ENCODE peak calls at places on chromosomes 11 and 22, in five cellular contexts. E, T, C, M and Y are unnamed samples.

GRCh38 chr22:19051381-19051780 is 70.8 kb downstream of the DGCR2 start:
- DNase-seq in C (no peak), M (no peak), E (no peak), T (no peak), Y (no peak)

GRCh38 chr11:93935826-93936225 is 85.3 kb upstream of the HEPHL1 start:
- DNase-seq in E (no peak), T (no peak), M (no peak), C (no peak), Y (no peak)

GRCh38 chr11:1222491-1223345 is at the start of gene MUC5B:
- DNase-seq in C (no peak), T (no peak), E (no peak), M (no peak), Y (peak; percentile 8)

GRCh38 chr11:15816270-15816871 is 540.0 kb downstream of the SOX6 start:
- DNase-seq in E (no peak), M (no peak), C (no peak), T (no peak), Y (no peak)

GRCh38 chr11:120134106-120134930 is 3.6 kb downstream of the TRIM29 start:
- DNase-seq in E (no peak), T (no peak), M (no peak), C (no peak), Y (no peak)

GRCh38 chr11:110425751-110426545 is 3.8 kb upstream of the FDX1 start:
- DNase-seq in E (no peak), T (peak; percentile 18), C (no peak), M (no peak), Y (no peak)

GRCh38 chr11:129184581-129184980 is 7.5 kb downstream of the ARHGAP32 start:
- DNase-seq in T (no peak), M (no peak), C (no peak), E (no peak), Y (no peak)

GRCh38 chr11:111675891-111676290 is 73.6 kb downstream of the SIK2 start:
- DNase-seq in M (no peak), C (no peak), T (no peak), E (no peak), Y (no peak)

GRCh38 chr11:43547411-43547718 is 133.2 kb upstream of the HSD17B12 start:
- DNase-seq in M (no peak), T (no peak), C (no peak), E (no peak), Y (peak; percentile 32)

GRCh38 chr22:32023251-32023827 is 19.7 kb upstream of the SLC5A1 start:
- DNase-seq in C (no peak), E (no peak), M (no peak), T (peak; percentile 9), Y (no peak)

GRCh38 chr22:29225422-29226090 is 19.9 kb downstream of the EMID1 start:
- DNase-seq in M (no peak), C (no peak), T (no peak), E (no peak), Y (no peak)

GRCh38 chr11:34223021-34223813 is 117.8 kb downstream of the NAT10 start:
- DNase-seq in T (no peak), E (no peak), C (no peak), M (no peak), Y (no peak)

GRCh38 chr22:26573026-26573662 is 16.8 kb downstream of the TPST2 start:
- DNase-seq in E (no peak), T (peak; percentile 67), C (no peak), M (no peak), Y (no peak)

GRCh38 chr22:17205432-17205831 is 13.8 kb downstream of the ADA2 start:
- DNase-seq in M (no peak), E (no peak), C (no peak), T (no peak), Y (no peak)

GRCh38 chr22:39415506-39415905 is 15.9 kb downstream of the TAB1 start:
- DNase-seq in M (no peak), T (no peak), E (no peak), C (no peak), Y (no peak)

GRCh38 chr22:27029584-27030130 is 372.3 kb downstream of the MIAT start:
- DNase-seq in E (no peak), T (no peak), M (no peak), C (no peak), Y (no peak)

GRCh38 chr11:115304774-115305472 is 199.3 kb downstream of the CADM1 start:
- DNase-seq in T (no peak), C (no peak), E (no peak), M (no peak), Y (no peak)

GRCh38 chr11:111301004-111301839 is 2.9 kb downstream of the POU2AF3 start:
- DNase-seq in T (no peak), M (no peak), C (no peak), E (no peak), Y (no peak)

DNA sequence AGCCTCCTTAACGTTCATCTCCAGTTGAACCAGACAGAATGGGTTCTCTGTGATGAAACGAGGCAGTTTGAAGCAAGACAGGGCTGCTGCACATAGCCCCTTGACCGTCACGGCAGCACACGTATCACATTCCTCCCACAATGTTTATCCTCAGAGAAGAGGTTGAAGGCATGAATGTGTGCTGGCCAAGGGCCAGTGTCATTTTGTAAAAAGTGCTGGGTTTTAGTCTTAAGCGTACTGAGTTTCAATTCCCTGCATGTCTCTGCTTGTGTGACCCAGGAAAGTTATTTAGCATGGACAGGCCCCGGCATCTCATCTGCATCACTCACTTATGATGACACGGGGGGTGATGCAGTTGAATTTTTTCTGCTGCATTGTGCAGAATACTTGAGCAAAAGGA is 31.6 kb downstream of the TTC12 start:
- DNase-seq in T (no peak), C (no peak), E (no peak), M (no peak), Y (no peak)
- TF ChIP-seq ATF3 in T (no peak), C (no peak), E (no peak), M (no peak), Y (no peak)

GRCh38 chr11:132858203-132858602 is 674.1 kb downstream of the OPCML start:
- DNase-seq in E (no peak), C (no peak), M (peak; percentile 64), T (no peak), Y (peak; percentile 62)
- TF ChIP-seq ATF3 in E (no peak), C (no peak), M (no peak), T (no peak), Y (no peak)

DNA sequence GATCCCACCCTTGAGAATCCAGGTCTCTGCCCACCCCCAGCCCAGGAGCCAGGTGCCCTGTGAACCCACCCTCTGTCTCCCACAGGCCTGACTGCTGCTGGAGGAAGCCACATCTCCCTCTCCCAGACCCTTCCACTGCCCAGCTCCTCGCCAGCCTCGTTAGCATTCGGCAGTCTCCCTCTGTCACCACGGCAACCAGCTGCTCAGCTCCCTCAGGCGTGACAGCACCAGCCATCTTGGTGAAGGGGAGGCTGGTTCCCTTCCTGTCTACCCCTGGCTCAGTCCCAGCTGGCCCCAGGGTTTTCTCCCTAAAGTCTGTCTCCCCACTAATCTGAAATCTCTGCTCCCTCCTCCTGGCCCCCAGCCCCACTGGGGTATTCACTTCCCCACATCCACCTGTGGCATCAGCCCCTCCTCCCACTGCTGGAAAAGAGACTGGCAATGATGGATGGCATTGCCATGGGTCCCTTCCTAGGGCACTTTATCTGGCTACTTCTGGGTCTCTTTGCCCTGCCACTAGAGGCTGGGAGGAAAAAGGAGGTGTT is 28.1 kb downstream of the NRXN2 start:
- DNase-seq in C (no peak), E (no peak), M (no peak), T (no peak), Y (no peak)
- TF ChIP-seq ATF3 in C (no peak), E (no peak), M (no peak), T (no peak), Y (no peak)

GRCh38 chr11:57426439-57426753 is 525 bp downstream of the SLC43A3 start:
- DNase-seq in T (no peak), C (no peak), E (no peak), M (no peak), Y (no peak)

GRCh38 chr11:57428643-57429042 is 1.7 kb upstream of the SLC43A3 start:
- DNase-seq in C (no peak), T (no peak), E (no peak), M (no peak), Y (no peak)

GRCh38 chr11:57426754-57427691 is at the start of gene SLC43A3:
- DNase-seq in E (peak; percentile 19), M (peak; percentile 23), T (peak; percentile 83), C (no peak), Y (peak; percentile 73)

GRCh38 chr11:57425565-57426438 is 1.1 kb downstream of the SLC43A3 start:
- DNase-seq in M (no peak), E (no peak), T (no peak), C (no peak), Y (no peak)

DNA sequence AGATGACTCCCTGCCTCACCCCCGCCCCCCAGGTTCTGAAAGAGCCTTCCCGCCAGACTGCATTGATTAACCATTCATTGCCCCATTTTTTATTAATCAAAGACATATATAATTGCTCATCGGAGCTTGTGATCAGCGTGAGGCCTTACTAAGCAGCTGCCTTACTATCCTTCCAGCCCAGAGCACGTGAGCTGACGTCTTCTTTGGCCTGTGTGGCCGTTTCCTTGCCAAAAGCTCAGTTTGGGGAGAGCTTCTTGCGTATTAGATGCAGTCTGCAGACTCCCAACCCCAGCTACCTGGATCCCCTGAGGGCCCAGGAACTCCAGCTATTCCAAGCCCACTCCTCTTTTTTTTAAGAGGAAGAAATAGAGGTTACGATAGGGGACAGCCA is 766 bp upstream of the SLC43A3 start:
- DNase-seq in M (no peak), E (no peak), C (no peak), T (no peak), Y (no peak)
- TF ChIP-seq ATF3 in M (no peak), E (no peak), C (no peak), T (no peak), Y (no peak)

GRCh38 chr22:23801238-23801821 is 14.6 kb downstream of the SMARCB1 start:
- DNase-seq in T (no peak), E (no peak), M (no peak), C (no peak), Y (no peak)
- TF ChIP-seq ATF3 in T (no peak), E (no peak), M (no peak), C (no peak), Y (no peak)

GRCh38 chr11:65445101-65445603 is 22.6 kb downstream of the NEAT1 start:
- DNase-seq in M (no peak), C (no peak), T (no peak), E (no peak), Y (no peak)
- TF ChIP-seq ATF3 in M (no peak), C (no peak), T (no peak), E (no peak), Y (no peak)

GRCh38 chr22:49659281-49659923 is 168.3 kb downstream of the BRD1 start:
- DNase-seq in C (no peak), E (no peak), T (no peak), M (no peak), Y (no peak)
- TF ChIP-seq ATF3 in C (no peak), E (no peak), T (no peak), M (no peak), Y (no peak)

GRCh38 chr11:71396548-71397123 is 51.6 kb downstream of the DHCR7 start:
- DNase-seq in C (no peak), T (no peak), M (no peak), E (no peak), Y (no peak)
- TF ChIP-seq ATF3 in C (no peak), T (no peak), M (no peak), E (no peak), Y (no peak)

GRCh38 chr11:78099671-78100070 is 20.0 kb upstream of the NDUFC2 start:
- DNase-seq in M (no peak), E (no peak), T (no peak), C (no peak), Y (no peak)

GRCh38 chr11:78097666-78098385 is 18.2 kb upstream of the NDUFC2 start:
- DNase-seq in T (no peak), C (no peak), M (no peak), E (no peak), Y (no peak)

GRCh38 chr11:78094250-78094649 is 14.6 kb upstream of the NDUFC2 start:
- DNase-seq in M (no peak), T (no peak), C (no peak), E (no peak), Y (no peak)
- TF ChIP-seq ATF3 in M (no peak), T (no peak), C (no peak), E (no peak), Y (no peak)